ENCODE peak calls at places on chromosomes 2 and 18, in ten cellular contexts. One of them, this sample, is unnamed.

GRCh38 chr18:22282311-22283235 is 113.2 kb downstream of the GATA6 start:
- DNase-seq in H9: peak; percentile 34
- DNase-seq in CD8-positive, alpha-beta T cell: peak; percentile 10
- DNase-seq in neural crest cell: no peak
- DNase-seq in hepatocyte: peak; percentile 74
- DNase-seq in fibroblast of pulmonary artery: peak; percentile 99
- DNase-seq in GM13977: no peak
- DNase-seq in ovary: no peak
- DNase-seq in psoas muscle: no peak
- DNase-seq in HFF-Myc: peak; percentile 45
- DNase-seq in this sample: no peak

GRCh38 chr2:21030983-21031968 is 12.6 kb downstream of the APOB start:
- DNase-seq in psoas muscle: no peak
- DNase-seq in ovary: no peak
- DNase-seq in fibroblast of pulmonary artery: no peak
- DNase-seq in hepatocyte: no peak
- DNase-seq in CD8-positive, alpha-beta T cell: no peak
- DNase-seq in GM13977: no peak
- DNase-seq in H9: no peak
- DNase-seq in HFF-Myc: no peak
- DNase-seq in neural crest cell: no peak
- DNase-seq in this sample: no peak

GRCh38 chr18:45291616-45292612 is 323.4 kb upstream of the SLC14A2 start:
- DNase-seq in hepatocyte: peak; percentile 51
- DNase-seq in HFF-Myc: no peak
- DNase-seq in H9: no peak
- DNase-seq in ovary: no peak
- DNase-seq in CD8-positive, alpha-beta T cell: no peak
- DNase-seq in GM13977: no peak
- DNase-seq in fibroblast of pulmonary artery: peak; percentile 1
- DNase-seq in psoas muscle: no peak
- DNase-seq in neural crest cell: no peak
- DNase-seq in this sample: no peak

GRCh38 chr2:232014681-232015080 is 53.2 kb downstream of the DIS3L2 start:
- DNase-seq in hepatocyte: no peak
- DNase-seq in psoas muscle: no peak
- DNase-seq in neural crest cell: no peak
- DNase-seq in GM13977: no peak
- DNase-seq in HFF-Myc: no peak
- DNase-seq in ovary: no peak
- DNase-seq in H9: no peak
- DNase-seq in CD8-positive, alpha-beta T cell: no peak
- DNase-seq in fibroblast of pulmonary artery: no peak
- DNase-seq in this sample: peak; percentile 63

GRCh38 chr2:69646714-69647113 is 3.2 kb upstream of the AAK1 start:
- DNase-seq in fibroblast of pulmonary artery: no peak
- DNase-seq in hepatocyte: no peak
- DNase-seq in CD8-positive, alpha-beta T cell: no peak
- DNase-seq in ovary: no peak
- DNase-seq in H9: no peak
- DNase-seq in psoas muscle: no peak
- DNase-seq in HFF-Myc: no peak
- DNase-seq in neural crest cell: no peak
- DNase-seq in GM13977: no peak
- DNase-seq in this sample: no peak

GRCh38 chr2:170953976-170954375 is 24.9 kb downstream of the GORASP2 start:
- DNase-seq in fibroblast of pulmonary artery: no peak
- DNase-seq in HFF-Myc: no peak
- DNase-seq in psoas muscle: no peak
- DNase-seq in GM13977: no peak
- DNase-seq in ovary: no peak
- DNase-seq in hepatocyte: no peak
- DNase-seq in neural crest cell: no peak
- DNase-seq in H9: no peak
- DNase-seq in CD8-positive, alpha-beta T cell: no peak
- DNase-seq in this sample: no peak

GRCh38 chr2:144330951-144331651 is 188.8 kb downstream of the ZEB2 start:
- DNase-seq in GM13977: no peak
- DNase-seq in neural crest cell: no peak
- DNase-seq in CD8-positive, alpha-beta T cell: no peak
- DNase-seq in ovary: no peak
- DNase-seq in hepatocyte: peak; percentile 16
- DNase-seq in fibroblast of pulmonary artery: peak; percentile 23
- DNase-seq in H9: no peak
- DNase-seq in psoas muscle: no peak
- DNase-seq in HFF-Myc: no peak
- DNase-seq in this sample: no peak

GRCh38 chr18:58611471-58612131 is 17.3 kb downstream of the ALPK2 start:
- DNase-seq in CD8-positive, alpha-beta T cell: no peak
- DNase-seq in psoas muscle: no peak
- DNase-seq in ovary: no peak
- DNase-seq in GM13977: no peak
- DNase-seq in HFF-Myc: no peak
- DNase-seq in hepatocyte: no peak
- DNase-seq in H9: peak; percentile 61
- DNase-seq in neural crest cell: no peak
- DNase-seq in fibroblast of pulmonary artery: no peak
- DNase-seq in this sample: no peak

GRCh38 chr2:229520582-229521221 is 193.7 kb downstream of the DNER start:
- DNase-seq in ovary: peak; percentile 17
- DNase-seq in H9: no peak
- DNase-seq in hepatocyte: no peak
- DNase-seq in CD8-positive, alpha-beta T cell: no peak
- DNase-seq in HFF-Myc: no peak
- DNase-seq in fibroblast of pulmonary artery: no peak
- DNase-seq in GM13977: no peak
- DNase-seq in neural crest cell: no peak
- DNase-seq in psoas muscle: peak; percentile 58
- DNase-seq in this sample: no peak

GRCh38 chr2:40384714-40385113 is 67.2 kb downstream of the SLC8A1 start:
- DNase-seq in CD8-positive, alpha-beta T cell: no peak
- DNase-seq in H9: no peak
- DNase-seq in hepatocyte: no peak
- DNase-seq in HFF-Myc: no peak
- DNase-seq in GM13977: no peak
- DNase-seq in fibroblast of pulmonary artery: peak; percentile 86
- DNase-seq in neural crest cell: no peak
- DNase-seq in psoas muscle: no peak
- DNase-seq in ovary: no peak
- DNase-seq in this sample: no peak

GRCh38 chr2:137947714-137948336 is 16.4 kb upstream of the HNMT start:
- DNase-seq in H9: peak; percentile 57
- DNase-seq in HFF-Myc: no peak
- DNase-seq in CD8-positive, alpha-beta T cell: no peak
- DNase-seq in hepatocyte: peak; percentile 60
- DNase-seq in psoas muscle: peak; percentile 76
- DNase-seq in neural crest cell: peak; percentile 54
- DNase-seq in ovary: peak; percentile 62
- DNase-seq in fibroblast of pulmonary artery: peak; percentile 88
- DNase-seq in GM13977: peak; percentile 12
- DNase-seq in this sample: peak; percentile 74

GRCh38 chr18:32911660-32912284 is 138.9 kb upstream of the KLHL14 start:
- DNase-seq in GM13977: no peak
- DNase-seq in CD8-positive, alpha-beta T cell: no peak
- DNase-seq in H9: no peak
- DNase-seq in hepatocyte: no peak
- DNase-seq in neural crest cell: no peak
- DNase-seq in ovary: no peak
- DNase-seq in fibroblast of pulmonary artery: no peak
- DNase-seq in psoas muscle: no peak
- DNase-seq in HFF-Myc: no peak
- DNase-seq in this sample: no peak

GRCh38 chr18:11327656-11328055 is 178.3 kb upstream of the PIEZO2 start:
- DNase-seq in GM13977: no peak
- DNase-seq in CD8-positive, alpha-beta T cell: no peak
- DNase-seq in neural crest cell: no peak
- DNase-seq in fibroblast of pulmonary artery: peak; percentile 50
- DNase-seq in H9: no peak
- DNase-seq in ovary: no peak
- DNase-seq in hepatocyte: no peak
- DNase-seq in HFF-Myc: no peak
- DNase-seq in psoas muscle: no peak
- DNase-seq in this sample: no peak

GRCh38 chr2:37786153-37786809 is 114.8 kb upstream of the CDC42EP3 start:
- DNase-seq in GM13977: no peak
- DNase-seq in hepatocyte: no peak
- DNase-seq in CD8-positive, alpha-beta T cell: no peak
- DNase-seq in psoas muscle: no peak
- DNase-seq in neural crest cell: no peak
- DNase-seq in HFF-Myc: no peak
- DNase-seq in fibroblast of pulmonary artery: no peak
- DNase-seq in H9: no peak
- DNase-seq in ovary: no peak
- DNase-seq in this sample: no peak

GRCh38 chr2:46173636-46174253 is 123.5 kb upstream of the EPAS1 start:
- DNase-seq in hepatocyte: no peak
- DNase-seq in neural crest cell: no peak
- DNase-seq in ovary: no peak
- DNase-seq in fibroblast of pulmonary artery: no peak
- DNase-seq in CD8-positive, alpha-beta T cell: no peak
- DNase-seq in GM13977: no peak
- DNase-seq in psoas muscle: no peak
- DNase-seq in HFF-Myc: no peak
- DNase-seq in H9: no peak
- DNase-seq in this sample: no peak

GRCh38 chr2:177692828-177693269 is 300.3 kb downstream of the AGPS start:
- DNase-seq in HFF-Myc: no peak
- DNase-seq in H9: no peak
- DNase-seq in ovary: no peak
- DNase-seq in neural crest cell: no peak
- DNase-seq in psoas muscle: no peak
- DNase-seq in hepatocyte: peak; percentile 32
- DNase-seq in fibroblast of pulmonary artery: no peak
- DNase-seq in CD8-positive, alpha-beta T cell: no peak
- DNase-seq in GM13977: no peak
- DNase-seq in this sample: no peak
- TF ChIP-seq CTCF in HFF-Myc: no peak
- TF ChIP-seq CTCF in H9: peak; percentile 42
- TF ChIP-seq CTCF in ovary: no peak
- TF ChIP-seq CTCF in neural crest cell: no peak
- TF ChIP-seq CTCF in psoas muscle: no peak
- TF ChIP-seq CTCF in hepatocyte: no peak
- TF ChIP-seq CTCF in fibroblast of pulmonary artery: no peak
- TF ChIP-seq CTCF in CD8-positive, alpha-beta T cell: no peak
- TF ChIP-seq CTCF in GM13977: no peak
- TF ChIP-seq CTCF in this sample: no peak

GRCh38 chr2:119008108-119008507 is 66.1 kb downstream of the MARCO start:
- DNase-seq in H9: no peak
- DNase-seq in CD8-positive, alpha-beta T cell: no peak
- DNase-seq in GM13977: no peak
- DNase-seq in psoas muscle: no peak
- DNase-seq in ovary: no peak
- DNase-seq in fibroblast of pulmonary artery: no peak
- DNase-seq in HFF-Myc: no peak
- DNase-seq in hepatocyte: no peak
- DNase-seq in neural crest cell: no peak
- DNase-seq in this sample: no peak
- TF ChIP-seq CTCF in H9: peak; percentile 44
- TF ChIP-seq CTCF in CD8-positive, alpha-beta T cell: no peak
- TF ChIP-seq CTCF in GM13977: no peak
- TF ChIP-seq CTCF in psoas muscle: no peak
- TF ChIP-seq CTCF in ovary: no peak
- TF ChIP-seq CTCF in fibroblast of pulmonary artery: no peak
- TF ChIP-seq CTCF in HFF-Myc: no peak
- TF ChIP-seq CTCF in hepatocyte: no peak
- TF ChIP-seq CTCF in neural crest cell: no peak
- TF ChIP-seq CTCF in this sample: no peak

DNA sequence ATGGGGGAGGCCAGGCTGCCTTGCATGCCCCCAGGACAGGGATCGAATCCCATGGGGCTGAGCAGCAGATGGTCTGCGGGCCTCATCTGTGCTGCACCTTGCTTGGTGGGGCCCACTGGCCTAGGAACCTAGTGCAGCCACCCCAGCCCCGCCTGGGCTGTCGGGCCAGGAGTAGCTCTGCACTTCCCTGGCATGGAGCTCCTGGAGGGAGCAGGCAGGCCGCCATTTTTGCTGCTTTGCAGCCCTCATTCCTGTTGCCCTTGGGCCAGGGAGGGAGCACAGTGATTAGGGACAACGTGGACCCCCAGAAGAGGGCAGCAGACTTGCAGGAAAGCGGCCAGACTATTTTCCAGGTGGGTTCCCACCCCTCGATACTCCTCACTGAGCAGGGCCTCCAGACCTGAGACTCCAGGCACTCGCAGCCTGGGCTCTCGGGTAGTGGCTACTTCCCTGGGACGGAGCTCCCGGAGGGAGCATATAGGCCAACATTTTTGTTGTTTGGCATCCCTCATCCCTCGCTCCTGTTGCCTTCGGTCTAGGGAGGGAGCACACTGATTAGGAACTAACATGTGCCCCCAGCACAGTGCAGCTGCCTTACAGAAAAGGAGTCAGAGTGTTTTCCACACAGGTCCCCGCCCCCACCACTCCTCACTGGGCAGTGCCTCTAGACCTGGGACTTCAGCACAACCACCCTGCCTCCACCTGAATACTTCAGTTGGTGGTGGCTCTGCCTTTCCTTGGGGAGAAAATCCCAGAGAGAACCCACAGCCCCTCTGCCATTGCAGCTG is 99.5 kb downstream of the MAIP1 start:
- DNase-seq in ovary: no peak
- DNase-seq in fibroblast of pulmonary artery: no peak
- DNase-seq in CD8-positive, alpha-beta T cell: no peak
- DNase-seq in H9: peak; percentile 87
- DNase-seq in hepatocyte: no peak
- DNase-seq in HFF-Myc: no peak
- DNase-seq in GM13977: no peak
- DNase-seq in neural crest cell: peak; percentile 12
- DNase-seq in psoas muscle: no peak
- DNase-seq in this sample: peak; percentile 33
- TF ChIP-seq CTCF in ovary: no peak
- TF ChIP-seq CTCF in fibroblast of pulmonary artery: no peak
- TF ChIP-seq CTCF in CD8-positive, alpha-beta T cell: no peak
- TF ChIP-seq CTCF in H9: peak; percentile 74
- TF ChIP-seq CTCF in hepatocyte: peak; percentile 14
- TF ChIP-seq CTCF in HFF-Myc: no peak
- TF ChIP-seq CTCF in GM13977: no peak
- TF ChIP-seq CTCF in neural crest cell: no peak
- TF ChIP-seq CTCF in psoas muscle: no peak
- TF ChIP-seq CTCF in this sample: no peak

DNA sequence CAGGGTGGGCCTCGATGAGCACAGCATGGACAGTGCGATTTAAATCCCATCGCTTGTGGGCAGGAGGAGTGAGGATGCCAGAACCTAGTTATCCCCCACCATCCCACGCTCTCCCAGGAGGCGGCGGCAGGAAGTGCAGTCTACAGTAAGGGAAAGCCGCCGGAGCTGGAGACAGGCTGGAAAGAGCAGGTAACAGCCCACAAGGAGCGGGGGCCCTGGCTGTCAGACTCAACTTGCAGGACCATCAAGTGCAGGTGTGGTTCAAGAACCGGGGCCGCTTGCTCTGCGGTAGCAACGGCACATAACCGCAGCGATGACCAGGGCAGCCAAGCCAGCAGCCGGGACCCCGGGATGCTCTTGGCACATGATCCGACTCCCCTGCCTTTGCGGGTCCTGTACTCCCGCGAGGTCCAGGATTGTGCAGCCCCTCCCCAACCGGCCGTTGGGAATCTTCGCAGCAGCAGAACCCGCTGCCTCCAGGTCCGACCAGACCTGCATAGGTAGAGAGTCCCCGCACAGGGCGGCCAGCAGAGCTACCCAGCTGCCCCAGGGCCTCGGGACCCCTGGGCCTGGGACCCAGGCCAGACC is 82.1 kb downstream of the BIN1 start:
- DNase-seq in neural crest cell: peak; percentile 57
- DNase-seq in psoas muscle: no peak
- DNase-seq in GM13977: no peak
- DNase-seq in hepatocyte: peak; percentile 78
- DNase-seq in ovary: no peak
- DNase-seq in H9: peak; percentile 87
- DNase-seq in fibroblast of pulmonary artery: peak; percentile 54
- DNase-seq in HFF-Myc: no peak
- DNase-seq in CD8-positive, alpha-beta T cell: no peak
- DNase-seq in this sample: peak; percentile 83
- TF ChIP-seq CTCF in neural crest cell: no peak
- TF ChIP-seq CTCF in psoas muscle: no peak
- TF ChIP-seq CTCF in GM13977: no peak
- TF ChIP-seq CTCF in hepatocyte: no peak
- TF ChIP-seq CTCF in ovary: no peak
- TF ChIP-seq CTCF in H9: peak; percentile 49
- TF ChIP-seq CTCF in fibroblast of pulmonary artery: peak; percentile 37
- TF ChIP-seq CTCF in HFF-Myc: peak; percentile 28
- TF ChIP-seq CTCF in CD8-positive, alpha-beta T cell: no peak
- TF ChIP-seq CTCF in this sample: peak; percentile 41